ENCODE peak calls at places on chromosomes 16 and 17, in five cellular contexts. One of them, this sample, is unnamed.

GRCh38 chr17:50297407-50297865 is 23.2 kb downstream of the TMEM92 start:
- DNase-seq in uterus: peak
- DNase-seq in B cell: peak
- DNase-seq in AG10803: peak
- DNase-seq in fibroblast of the aortic adventitia: peak
- DNase-seq in this sample: peak

GRCh38 chr16:14562691-14563491 is 67.2 kb downstream of the PARN start:
- DNase-seq in uterus: no peak
- DNase-seq in B cell: no peak
- DNase-seq in AG10803: peak
- DNase-seq in fibroblast of the aortic adventitia: peak
- DNase-seq in this sample: no peak

GRCh38 chr16:84730406-84731106 is 30.8 kb downstream of the USP10 start:
- DNase-seq in uterus: peak
- DNase-seq in B cell: peak
- DNase-seq in AG10803: peak
- DNase-seq in fibroblast of the aortic adventitia: peak
- DNase-seq in this sample: no peak

GRCh38 chr17:80943346-80944145 is 48.1 kb upstream of the CHMP6 start:
- DNase-seq in uterus: peak
- DNase-seq in B cell: peak
- DNase-seq in AG10803: no peak
- DNase-seq in fibroblast of the aortic adventitia: no peak
- DNase-seq in this sample: no peak

GRCh38 chr16:81384006-81384405 is 60.6 kb upstream of the CMIP start:
- DNase-seq in uterus: no peak
- DNase-seq in B cell: no peak
- DNase-seq in AG10803: peak
- DNase-seq in fibroblast of the aortic adventitia: peak
- DNase-seq in this sample: no peak

GRCh38 chr17:42438600-42439567 is 15.8 kb upstream of the CAVIN1 start:
- DNase-seq in uterus: no peak
- DNase-seq in B cell: peak
- DNase-seq in AG10803: peak
- DNase-seq in fibroblast of the aortic adventitia: no peak
- DNase-seq in this sample: no peak

GRCh38 chr16:54633943-54634362 is 296.7 kb upstream of the IRX5 start:
- DNase-seq in uterus: no peak
- DNase-seq in B cell: no peak
- DNase-seq in AG10803: peak
- DNase-seq in fibroblast of the aortic adventitia: peak
- DNase-seq in this sample: no peak

GRCh38 chr16:87689956-87690465 is 75.8 kb downstream of the KLHDC4 start:
- DNase-seq in uterus: no peak
- DNase-seq in B cell: no peak
- DNase-seq in AG10803: no peak
- DNase-seq in fibroblast of the aortic adventitia: no peak
- DNase-seq in this sample: no peak

GRCh38 chr17:44363613-44364159 is at the start of gene FAM171A2:
- DNase-seq in uterus: peak
- DNase-seq in B cell: no peak
- DNase-seq in AG10803: peak
- DNase-seq in fibroblast of the aortic adventitia: peak
- DNase-seq in this sample: no peak

GRCh38 chr17:82158825-82159224 is 53.8 kb downstream of the CCDC57 start:
- DNase-seq in uterus: no peak
- DNase-seq in B cell: no peak
- DNase-seq in AG10803: no peak
- DNase-seq in fibroblast of the aortic adventitia: no peak
- DNase-seq in this sample: no peak

GRCh38 chr16:29842732-29843346 is 20.2 kb downstream of the CDIPT start:
- DNase-seq in uterus: no peak
- DNase-seq in B cell: no peak
- DNase-seq in AG10803: no peak
- DNase-seq in fibroblast of the aortic adventitia: no peak
- DNase-seq in this sample: no peak

GRCh38 chr17:74818306-74818705 is 41.4 kb downstream of the GRIN2C start:
- DNase-seq in uterus: no peak
- DNase-seq in B cell: no peak
- DNase-seq in AG10803: no peak
- DNase-seq in fibroblast of the aortic adventitia: no peak
- DNase-seq in this sample: no peak

GRCh38 chr17:64615025-64615677 is 47.0 kb downstream of the SMURF2 start:
- DNase-seq in uterus: no peak
- DNase-seq in B cell: no peak
- DNase-seq in AG10803: peak
- DNase-seq in fibroblast of the aortic adventitia: peak
- DNase-seq in this sample: no peak

GRCh38 chr16:55411231-55411630 is 67.8 kb upstream of the MMP2 start:
- DNase-seq in uterus: no peak
- DNase-seq in B cell: no peak
- DNase-seq in AG10803: peak
- DNase-seq in fibroblast of the aortic adventitia: peak
- DNase-seq in this sample: no peak

GRCh38 chr16:53911506-53911905 is 207.6 kb downstream of the FTO start:
- DNase-seq in uterus: no peak
- DNase-seq in B cell: no peak
- DNase-seq in AG10803: peak
- DNase-seq in fibroblast of the aortic adventitia: no peak
- DNase-seq in this sample: no peak

GRCh38 chr17:78725448-78726021 is 56.5 kb downstream of the CYTH1 start:
- DNase-seq in uterus: no peak
- DNase-seq in B cell: no peak
- DNase-seq in AG10803: no peak
- DNase-seq in fibroblast of the aortic adventitia: no peak
- DNase-seq in this sample: no peak

GRCh38 chr16:3431779-3432219 is 11.5 kb downstream of the ZNF597 start:
- DNase-seq in uterus: peak
- DNase-seq in B cell: no peak
- DNase-seq in AG10803: peak
- DNase-seq in fibroblast of the aortic adventitia: peak
- DNase-seq in this sample: no peak

GRCh38 chr17:15945493-15946209 is 721 bp downstream of the ADORA2B start:
- DNase-seq in uterus: no peak
- DNase-seq in B cell: no peak
- DNase-seq in AG10803: no peak
- DNase-seq in fibroblast of the aortic adventitia: peak
- DNase-seq in this sample: no peak

GRCh38 chr17:74945543-74945942 is 9.8 kb downstream of the OTOP3 start:
- DNase-seq in uterus: no peak
- DNase-seq in B cell: no peak
- DNase-seq in AG10803: no peak
- DNase-seq in fibroblast of the aortic adventitia: no peak
- DNase-seq in this sample: no peak

GRCh38 chr16:76639685-76640289 is 362.6 kb downstream of the CNTNAP4 start:
- DNase-seq in uterus: no peak
- DNase-seq in B cell: no peak
- DNase-seq in AG10803: no peak
- DNase-seq in fibroblast of the aortic adventitia: peak
- DNase-seq in this sample: no peak

GRCh38 chr16:65745-66144 is 6.7 kb downstream of the RHBDF1 start:
- DNase-seq in uterus: peak
- DNase-seq in B cell: peak
- DNase-seq in AG10803: peak
- DNase-seq in fibroblast of the aortic adventitia: peak
- DNase-seq in this sample: peak

GRCh38 chr17:43768382-43768781 is 9.8 kb upstream of the SOST start:
- DNase-seq in uterus: no peak
- DNase-seq in B cell: no peak
- DNase-seq in AG10803: no peak
- DNase-seq in fibroblast of the aortic adventitia: no peak
- DNase-seq in this sample: no peak

GRCh38 chr16:79672524-79672923 is 72.0 kb upstream of the MAF start:
- DNase-seq in uterus: no peak
- DNase-seq in B cell: no peak
- DNase-seq in AG10803: no peak
- DNase-seq in fibroblast of the aortic adventitia: no peak
- DNase-seq in this sample: no peak

GRCh38 chr17:27494192-27495091 is 38.2 kb downstream of the KSR1 start:
- DNase-seq in uterus: peak
- DNase-seq in B cell: no peak
- DNase-seq in AG10803: peak
- DNase-seq in fibroblast of the aortic adventitia: peak
- DNase-seq in this sample: no peak
- TF ChIP-seq CTCF in uterus: peak
- TF ChIP-seq CTCF in B cell: no peak
- TF ChIP-seq CTCF in AG10803: peak
- TF ChIP-seq CTCF in fibroblast of the aortic adventitia: peak
- TF ChIP-seq CTCF in this sample: no peak

DNA sequence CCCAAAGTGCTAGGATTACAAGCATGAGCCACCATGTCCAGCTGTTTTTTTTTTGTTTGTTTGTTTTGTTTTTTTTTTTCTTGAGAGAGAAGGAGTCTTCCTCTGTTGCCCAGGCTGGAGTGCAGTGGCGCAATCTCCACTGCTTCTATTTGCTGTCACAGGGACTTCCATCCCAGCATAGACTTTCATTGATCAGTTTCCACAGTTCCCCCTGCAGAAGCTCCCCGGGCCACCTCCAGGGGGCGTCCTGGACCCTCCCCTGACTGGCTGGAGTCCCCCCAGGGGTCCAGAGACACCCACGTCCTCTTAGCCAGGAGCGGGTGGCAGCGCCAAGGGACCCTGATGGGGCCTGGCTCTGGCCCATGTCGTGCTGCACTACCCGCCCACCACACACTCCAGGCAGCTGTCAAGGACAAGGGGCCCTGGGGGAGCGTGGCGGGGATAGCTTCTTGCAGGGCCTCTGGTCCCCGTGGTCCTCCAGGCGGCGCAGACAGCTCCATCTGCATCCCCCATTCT is 3.1 kb upstream of the NPW start:
- DNase-seq in uterus: no peak
- DNase-seq in B cell: no peak
- DNase-seq in AG10803: no peak
- DNase-seq in fibroblast of the aortic adventitia: no peak
- DNase-seq in this sample: no peak
- TF ChIP-seq CTCF in uterus: no peak
- TF ChIP-seq CTCF in B cell: peak
- TF ChIP-seq CTCF in AG10803: peak
- TF ChIP-seq CTCF in fibroblast of the aortic adventitia: peak
- TF ChIP-seq CTCF in this sample: no peak

GRCh38 chr17:41098476-41098875 is 534 bp upstream of the KRTAP4-8 start:
- DNase-seq in uterus: no peak
- DNase-seq in B cell: no peak
- DNase-seq in AG10803: peak
- DNase-seq in fibroblast of the aortic adventitia: no peak
- DNase-seq in this sample: no peak
- TF ChIP-seq CTCF in uterus: no peak
- TF ChIP-seq CTCF in B cell: no peak
- TF ChIP-seq CTCF in AG10803: no peak
- TF ChIP-seq CTCF in fibroblast of the aortic adventitia: no peak
- TF ChIP-seq CTCF in this sample: no peak

GRCh38 chr17:2090804-2091534 is 36.1 kb downstream of the HIC1 start:
- DNase-seq in uterus: peak
- DNase-seq in B cell: no peak
- DNase-seq in AG10803: peak
- DNase-seq in fibroblast of the aortic adventitia: peak
- DNase-seq in this sample: no peak
- TF ChIP-seq CTCF in uterus: peak
- TF ChIP-seq CTCF in B cell: no peak
- TF ChIP-seq CTCF in AG10803: peak
- TF ChIP-seq CTCF in fibroblast of the aortic adventitia: peak
- TF ChIP-seq CTCF in this sample: no peak

GRCh38 chr16:28090646-28091377 is 27.3 kb upstream of the GSG1L start:
- DNase-seq in uterus: no peak
- DNase-seq in B cell: no peak
- DNase-seq in AG10803: peak
- DNase-seq in fibroblast of the aortic adventitia: peak
- DNase-seq in this sample: no peak
- TF ChIP-seq CTCF in uterus: no peak
- TF ChIP-seq CTCF in B cell: no peak
- TF ChIP-seq CTCF in AG10803: peak
- TF ChIP-seq CTCF in fibroblast of the aortic adventitia: peak
- TF ChIP-seq CTCF in this sample: no peak

GRCh38 chr17:53630638-53631037 is 192.1 kb upstream of the KIF2B start:
- DNase-seq in uterus: no peak
- DNase-seq in B cell: no peak
- DNase-seq in AG10803: no peak
- DNase-seq in fibroblast of the aortic adventitia: no peak
- DNase-seq in this sample: no peak
- TF ChIP-seq CTCF in uterus: no peak
- TF ChIP-seq CTCF in B cell: no peak
- TF ChIP-seq CTCF in AG10803: no peak
- TF ChIP-seq CTCF in fibroblast of the aortic adventitia: no peak
- TF ChIP-seq CTCF in this sample: no peak